ENCODE peak calls at places on chromosomes 13 and 19, in six cellular contexts. Z is NCI-H460; J is EH; A is activated CD4-positive, alpha-beta T cell treated with anti-CD3 and anti-CD28 coated beads, Interleukin-2, amount 10 ng/mL, durations not matched to agents 7 days and 5 days; O is fibroblast of lung; M is EL. V is an unnamed sample.

GRCh38 chr13:107124129-107124718 is 556.3 kb upstream of the ARGLU1 start:
- DNase-seq in Z (peak; percentile 19), J (peak; percentile 12), A (no peak), O (peak; percentile 9), M (peak; percentile 2), V (peak; percentile 18)

GRCh38 chr19:15269806-15270205 is 37.6 kb upstream of the EPHX3 start:
- DNase-seq in Z (no peak), J (no peak), A (no peak), O (no peak), M (no peak), V (no peak)

GRCh38 chr13:32432856-32433255 is 4.9 kb upstream of the N4BP2L1 start:
- DNase-seq in Z (no peak), J (no peak), A (no peak), O (no peak), M (no peak), V (peak; percentile 19)

GRCh38 chr13:53784331-53784730 is 755.7 kb downstream of the OLFM4 start:
- DNase-seq in Z (no peak), J (no peak), A (no peak), O (no peak), M (no peak), V (no peak)

GRCh38 chr13:41931337-41931736 is 29.6 kb downstream of the VWA8 start:
- DNase-seq in Z (no peak), J (peak; percentile 78), A (no peak), O (peak; percentile 49), M (peak; percentile 51), V (no peak)

GRCh38 chr19:45492627-45493470 is 4.0 kb downstream of the RTN2 start:
- DNase-seq in Z (no peak), J (peak; percentile 92), A (no peak), O (peak; percentile 67), M (peak; percentile 81), V (peak; percentile 90)

GRCh38 chr19:18860725-18861124 is 29.0 kb downstream of the UPF1 start:
- DNase-seq in Z (no peak), J (no peak), A (no peak), O (no peak), M (no peak), V (no peak)

GRCh38 chr19:43351998-43352746 is 1.3 kb upstream of the CD177 start:
- DNase-seq in Z (no peak), J (no peak), A (no peak), O (no peak), M (no peak), V (no peak)

GRCh38 chr13:67520886-67521285 is 290.8 kb upstream of the PCDH9 start:
- DNase-seq in Z (no peak), J (no peak), A (no peak), O (no peak), M (no peak), V (no peak)

V was measured in mesenchymal stem cell.